ENCODE peak calls at places on chromosome 16, in nine cellular contexts. T, B, J, Y, C, L, D, W and G are unnamed samples.

GRCh38 chr16:87506423-87507350 is 13.9 kb upstream of the ZCCHC14 start:
- DNase-seq in W (no peak), D (no peak), T (no peak), L (no peak), J (no peak), B (no peak), C (no peak), Y (no peak), G (no peak)

GRCh38 chr16:31177136-31177535 is 2.8 kb upstream of the FUS start:
- DNase-seq in W (no peak), D (no peak), C (no peak), J (no peak), Y (no peak), T (no peak), B (no peak), L (no peak), G (peak; percentile 43)

GRCh38 chr16:17395849-17396480 is 74.8 kb downstream of the XYLT1 start:
- DNase-seq in J (no peak), B (peak; percentile 76), T (no peak), L (no peak), C (peak; percentile 21), Y (no peak), D (no peak), W (peak; percentile 51), G (peak; percentile 68)

GRCh38 chr16:3032624-3033023 is 4.1 kb downstream of the BICDL2 start:
- DNase-seq in W (no peak), C (no peak), B (no peak), D (no peak), T (no peak), J (no peak), Y (peak; percentile 36), L (no peak), G (no peak)

GRCh38 chr16:88706965-88707871 is 915 bp downstream of the CTU2 start:
- DNase-seq in C (no peak), T (no peak), J (no peak), W (no peak), L (no peak), B (no peak), D (no peak), Y (no peak), G (no peak)

GRCh38 chr16:76653390-76654026 is 376.3 kb downstream of the CNTNAP4 start:
- DNase-seq in T (peak; percentile 32), J (no peak), B (no peak), Y (no peak), D (peak; percentile 59), W (no peak), C (peak; percentile 70), L (no peak), G (peak; percentile 3)

GRCh38 chr16:75251280-75252048 is at the start of gene BCAR1:
- DNase-seq in T (peak; percentile 87), Y (peak; percentile 89), W (peak; percentile 90), D (peak; percentile 96), C (peak; percentile 91), J (peak; percentile 71), L (peak; percentile 88), B (peak; percentile 94), G (peak; percentile 92)

GRCh38 chr16:85375282-85375681 is 237.8 kb upstream of the GSE1 start:
- DNase-seq in D (no peak), J (no peak), C (no peak), B (no peak), T (no peak), Y (no peak), L (no peak), W (no peak), G (no peak)

GRCh38 chr16:82240111-82240510 is 70.1 kb upstream of the MPHOSPH6 start:
- DNase-seq in J (no peak), W (no peak), L (no peak), C (no peak), D (no peak), B (no peak), T (no peak), Y (no peak), G (no peak)

GRCh38 chr16:81703177-81704155 is 75.6 kb upstream of the PLCG2 start:
- DNase-seq in T (peak; percentile 80), C (peak; percentile 94), Y (peak; percentile 70), D (no peak), L (no peak), W (peak; percentile 84), B (no peak), J (no peak), G (peak; percentile 92)

GRCh38 chr16:62549875-62550274 is 513.6 kb upstream of the CDH8 start:
- DNase-seq in J (no peak), L (no peak), T (no peak), D (no peak), W (no peak), C (no peak), Y (no peak), B (no peak), G (no peak)

GRCh38 chr16:31129568-31130335 is 5.8 kb downstream of the PRSS8 start:
- DNase-seq in C (no peak), W (peak; percentile 89), B (no peak), T (no peak), J (no peak), Y (peak; percentile 76), D (no peak), L (peak; percentile 32), G (no peak)

GRCh38 chr16:27049117-27049516 is 17.6 kb upstream of the C16orf82 start:
- DNase-seq in T (no peak), Y (no peak), L (no peak), W (no peak), C (no peak), B (no peak), J (no peak), D (no peak), G (no peak)

GRCh38 chr16:2474877-2475412 is at the start of gene TBC1D24:
- DNase-seq in W (peak; percentile 92), C (peak; percentile 80), B (peak; percentile 93), J (no peak), D (peak; percentile 95), T (peak; percentile 97), L (peak; percentile 80), Y (peak; percentile 90), G (peak; percentile 73)

GRCh38 chr16:72394526-72394925 is 222.6 kb upstream of the PMFBP1 start:
- DNase-seq in Y (no peak), T (no peak), C (no peak), J (no peak), L (no peak), W (no peak), B (no peak), D (no peak), G (no peak)

GRCh38 chr16:89089142-89089541 is 4.5 kb upstream of the ACSF3 start:
- DNase-seq in J (no peak), W (no peak), D (no peak), L (no peak), C (no peak), Y (no peak), B (no peak), T (no peak), G (no peak)

GRCh38 chr16:85395207-85395912 is 217.8 kb upstream of the GSE1 start:
- DNase-seq in Y (peak; percentile 74), L (peak; percentile 72), W (peak; percentile 88), J (peak; percentile 91), C (peak; percentile 99), D (peak; percentile 97), B (peak; percentile 98), T (peak; percentile 86), G (peak; percentile 99)

GRCh38 chr16:51416921-51417320 is 265.9 kb upstream of the SALL1 start:
- DNase-seq in L (no peak), T (no peak), W (no peak), Y (no peak), D (no peak), J (no peak), C (peak; percentile 31), B (no peak), G (peak; percentile 57)

GRCh38 chr16:9050102-9050830 is 41.2 kb upstream of the HAPSTR1 start:
- DNase-seq in D (peak; percentile 12), Y (no peak), L (no peak), T (no peak), W (no peak), B (no peak), C (peak; percentile 23), J (no peak), G (no peak)

GRCh38 chr16:68083861-68084503 is 1.2 kb upstream of the NFATC3 start:
- DNase-seq in B (no peak), J (no peak), C (no peak), D (no peak), Y (no peak), T (no peak), L (no peak), W (peak; percentile 60), G (peak; percentile 52)
- TF ChIP-seq CTCF in B (no peak), J (peak; percentile 29), C (no peak), D (peak; percentile 5), Y (no peak), T (no peak), L (no peak), W (no peak), G (peak; percentile 10)

DNA sequence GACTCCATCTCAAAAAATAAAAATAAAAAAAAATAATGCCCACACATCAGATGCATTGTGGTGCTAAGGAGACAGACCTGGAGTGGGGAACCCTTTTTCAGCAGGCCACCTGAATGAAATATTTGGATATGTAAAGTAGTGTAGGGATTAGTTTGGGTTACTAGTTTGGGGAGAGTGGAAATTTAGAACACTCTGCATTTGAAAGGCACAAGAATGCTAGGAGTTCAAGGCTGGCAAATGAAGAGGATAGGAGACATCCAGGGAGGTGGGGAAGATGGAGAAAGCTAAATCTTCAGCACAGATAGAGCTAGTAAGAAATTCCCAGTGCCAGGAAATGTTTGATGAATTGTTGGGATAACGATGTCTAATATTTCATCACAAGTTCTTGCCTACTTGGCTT is 298.3 kb upstream of the ERCC4 start:
- DNase-seq in Y (no peak), D (no peak), B (no peak), J (no peak), T (no peak), C (no peak), W (no peak), L (no peak), G (no peak)
- H3K4me3 ChIP-seq in Y (no peak overlapping the region), D (no peak overlapping the region), B (no peak overlapping the region), J (no peak overlapping the region), T (no peak overlapping the region), C (no peak overlapping the region), W (no peak overlapping the region), L (no peak overlapping the region), G (no peak overlapping the region)

GRCh38 chr16:67613808-67614207 is 31.1 kb upstream of the CARMIL2 start:
- DNase-seq in C (no peak), B (no peak), Y (no peak), L (no peak), J (no peak), D (peak; percentile 30), T (no peak), W (no peak), G (no peak)
- TF ChIP-seq CTCF in C (peak; percentile 5), B (no peak), Y (no peak), L (no peak), J (no peak), D (peak; percentile 38), T (no peak), W (no peak), G (no peak)

DNA sequence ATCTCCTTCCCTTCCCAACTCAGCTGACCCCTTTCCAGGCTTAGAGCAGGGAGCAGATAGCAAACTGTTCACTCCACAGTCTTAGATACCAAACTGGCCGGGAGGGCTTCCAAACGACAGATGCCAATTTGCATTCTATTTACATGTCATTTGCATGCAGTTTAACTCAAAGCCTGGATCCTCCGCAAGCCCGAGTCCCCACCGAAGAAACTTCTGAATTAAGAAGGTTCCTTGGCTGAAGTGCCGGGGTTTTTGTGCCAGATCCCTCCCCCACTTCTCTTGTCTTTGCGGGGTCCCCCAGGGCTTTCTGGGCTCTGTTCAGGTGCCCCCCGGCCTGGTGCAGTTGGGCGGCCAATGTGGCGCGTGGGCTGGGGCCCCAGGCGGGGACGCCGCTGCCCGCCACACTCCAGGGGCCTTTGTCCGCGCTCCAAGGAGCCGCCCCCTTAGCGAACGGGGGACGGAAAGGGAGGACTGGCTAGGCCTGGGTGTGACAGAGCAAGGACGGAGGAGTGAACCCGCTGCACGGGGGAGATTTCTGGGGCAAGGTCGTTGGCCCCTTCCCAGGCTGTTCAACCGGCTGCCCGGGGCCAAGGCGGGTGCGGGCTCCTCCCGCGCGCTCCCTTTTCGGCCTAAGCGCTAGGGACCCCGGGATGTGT is 1.2 kb downstream of the GPRC5B start:
- DNase-seq in W (peak; percentile 71), B (no peak), D (peak; percentile 14), C (peak; percentile 58), J (no peak), T (no peak), L (no peak), Y (no peak), G (no peak)
- H3K4me3 ChIP-seq in W (peak overlapping the region; percentile 62), B (peak overlapping the region; percentile 49), D (peak overlapping the region; percentile 58), C (peak overlapping the region; percentile 77), J (peak overlapping the region; percentile 50), T (peak overlapping the region; percentile 73), L (peak overlapping the region; percentile 77), Y (peak overlapping the region; percentile 14), G (peak overlapping the region; percentile 45)